ENCODE peak calls at places on chromosomes 3 and 15, in ten cellular contexts. Q is body of pancreas; A is KBM-7; B is A172; Z is Calu3; J is activated CD8-positive, alpha-beta memory T cell treated with anti-CD3 and anti-CD28 coated beads, Interleukin-2, amount 50 U/mL, for 48 hours; T is NCI-H774; P is foreskin melanocyte; I is CD4-positive, alpha-beta T cell; Y is Caco-2. C is an unnamed sample.
A peak's percentile ranks its signal among the peaks of the same experiment; 100 is the strongest.

GRCh38 chr3:135848051-135848450 is 117.5 kb upstream of the PPP2R3A start:
- DNase-seq in Q (no peak), A (no peak), B (no peak), Z (no peak), J (no peak), T (no peak), P (no peak), I (no peak), Y (no peak), C (no peak)

GRCh38 chr15:98562361-98562791 is 86.0 kb upstream of the IGF1R start:
- DNase-seq in Q (peak; percentile 32), A (no peak), B (no peak), Z (no peak), J (no peak), T (no peak), P (no peak), I (no peak), Y (no peak), C (no peak)

GRCh38 chr3:168511428-168512014 is 415.8 kb upstream of the GOLIM4 start:
- DNase-seq in Q (no peak), A (peak; percentile 13), B (peak; percentile 5), Z (peak; percentile 31), J (no peak), T (peak; percentile 55), P (no peak), I (no peak), Y (no peak), C (peak; percentile 45)

GRCh38 chr3:160278210-160278609 is 53.0 kb downstream of the C3orf80 start:
- DNase-seq in Q (no peak), A (no peak), B (no peak), Z (no peak), J (no peak), T (peak; percentile 17), P (no peak), I (no peak), Y (peak; percentile 37), C (no peak)

GRCh38 chr3:114800272-114800671 is 346.8 kb downstream of the ZBTB20 start:
- DNase-seq in Q (no peak), A (no peak), B (no peak), Z (no peak), J (no peak), T (no peak), P (peak; percentile 88), I (no peak), Y (no peak), C (peak; percentile 22)

GRCh38 chr15:72770673-72771328 is 12.8 kb downstream of the ADPGK start:
- DNase-seq in Q (no peak), A (no peak), B (no peak), Z (no peak), J (no peak), T (no peak), P (no peak), I (no peak), Y (no peak), C (peak; percentile 30)

GRCh38 chr3:10223676-10224639 is 24.3 kb upstream of the TATDN2 start:
- DNase-seq in Q (no peak), A (peak; percentile 64), B (no peak), Z (peak; percentile 18), J (no peak), T (no peak), P (no peak), I (peak; percentile 15), Y (no peak), C (no peak)

GRCh38 chr15:62880278-62880677 is 162.3 kb upstream of the TPM1 start:
- DNase-seq in Q (no peak), A (no peak), B (peak; percentile 57), Z (no peak), J (no peak), T (no peak), P (no peak), I (no peak), Y (no peak), C (no peak)

GRCh38 chr15:99704444-99704838 is 28.8 kb downstream of the LYSMD4 start:
- DNase-seq in Q (peak; percentile 79), A (peak; percentile 82), B (peak; percentile 83), Z (peak; percentile 64), J (no peak), T (peak; percentile 49), P (peak; percentile 75), I (no peak), Y (no peak), C (peak; percentile 93)

GRCh38 chr3:58049143-58049785 is 41.0 kb downstream of the FLNB start:
- DNase-seq in Q (peak; percentile 92), A (no peak), B (peak; percentile 99), Z (peak; percentile 87), J (no peak), T (no peak), P (no peak), I (no peak), Y (peak; percentile 94), C (no peak)

GRCh38 chr3:48826451-48826850 is 21.2 kb downstream of the PRKAR2A start:
- DNase-seq in Q (no peak), A (no peak), B (peak; percentile 63), Z (no peak), J (no peak), T (no peak), P (peak; percentile 19), I (no peak), Y (no peak), C (peak; percentile 56)

GRCh38 chr3:145704020-145704419 is 457.0 kb downstream of the PLOD2 start:
- DNase-seq in Q (no peak), A (peak; percentile 43), B (peak; percentile 3), Z (peak; percentile 56), J (no peak), T (no peak), P (no peak), I (no peak), Y (no peak), C (no peak)

GRCh38 chr15:99953886-99954285 is 220.6 kb upstream of the LYSMD4 start:
- DNase-seq in Q (no peak), A (no peak), B (no peak), Z (no peak), J (no peak), T (no peak), P (no peak), I (no peak), Y (no peak), C (no peak)

GRCh38 chr3:42796332-42796885 is 7.9 kb downstream of the HIGD1A start:
- DNase-seq in Q (no peak), A (no peak), B (no peak), Z (no peak), J (no peak), T (no peak), P (no peak), I (no peak), Y (no peak), C (no peak)

GRCh38 chr3:138513073-138513843 is 78.8 kb downstream of the ESYT3 start:
- DNase-seq in Q (no peak), A (no peak), B (no peak), Z (no peak), J (no peak), T (no peak), P (no peak), I (no peak), Y (no peak), C (no peak)

GRCh38 chr15:40754574-40754882 is 526 bp downstream of the RMDN3 start:
- DNase-seq in Q (peak; percentile 35), A (no peak), B (no peak), Z (no peak), J (peak; percentile 61), T (no peak), P (no peak), I (no peak), Y (no peak), C (peak; percentile 28)

GRCh38 chr3:48776854-48777253 is 59.8 kb upstream of the IP6K2 start:
- DNase-seq in Q (no peak), A (peak; percentile 32), B (no peak), Z (no peak), J (no peak), T (no peak), P (no peak), I (no peak), Y (no peak), C (peak; percentile 17)

GRCh38 chr3:140288575-140288974 is 353.6 kb downstream of the CLSTN2 start:
- DNase-seq in Q (no peak), A (no peak), B (peak; percentile 34), Z (no peak), J (no peak), T (no peak), P (no peak), I (no peak), Y (no peak), C (no peak)

GRCh38 chr15:75104804-75105557 is 81.6 kb downstream of the PPCDC start:
- DNase-seq in Q (peak; percentile 64), A (peak; percentile 100), B (peak; percentile 82), Z (peak; percentile 93), J (no peak), T (no peak), P (peak; percentile 72), I (no peak), Y (no peak), C (peak; percentile 57)

GRCh38 chr3:36907911-36908646 is 36.8 kb downstream of the TRANK1 start:
- DNase-seq in Q (peak; percentile 54), A (peak; percentile 67), B (peak; percentile 71), Z (peak; percentile 67), J (peak; percentile 72), T (no peak), P (peak; percentile 32), I (peak; percentile 71), Y (no peak), C (peak; percentile 72)

GRCh38 chr15:90190606-90191343 is 10.4 kb upstream of the SEMA4B start:
- DNase-seq in Q (peak; percentile 15), A (no peak), B (no peak), Z (no peak), J (no peak), T (no peak), P (no peak), I (no peak), Y (no peak), C (no peak)